ENCODE peak calls at places on chromosome 11, in six cellular contexts. One of them, this sample, is unnamed.

GRCh38 chr11:56764976-56765375 is 16.5 kb upstream of the OR9G4 start:
- DNase-seq in lower leg skin: no peak
- DNase-seq in right lobe of liver: no peak
- DNase-seq in breast epithelium: no peak
- DNase-seq in heart left ventricle: no peak
- DNase-seq in pancreas: no peak
- DNase-seq in this sample: no peak

GRCh38 chr11:9858218-9858617 is 194.3 kb downstream of the SWAP70 start:
- DNase-seq in heart left ventricle: no peak
- DNase-seq in pancreas: no peak
- DNase-seq in breast epithelium: no peak
- DNase-seq in right lobe of liver: no peak
- DNase-seq in lower leg skin: no peak
- DNase-seq in this sample: no peak

GRCh38 chr11:14764899-14765527 is 121.4 kb downstream of the PDE3B start:
- DNase-seq in pancreas: no peak
- DNase-seq in right lobe of liver: no peak
- DNase-seq in lower leg skin: no peak
- DNase-seq in breast epithelium: no peak
- DNase-seq in heart left ventricle: no peak
- DNase-seq in this sample: no peak

GRCh38 chr11:129972596-129972995 is 30.0 kb downstream of the PRDM10 start:
- DNase-seq in lower leg skin: no peak
- DNase-seq in breast epithelium: no peak
- DNase-seq in pancreas: no peak
- DNase-seq in heart left ventricle: no peak
- DNase-seq in right lobe of liver: no peak
- DNase-seq in this sample: no peak

GRCh38 chr11:3737386-3737933 is 59.9 kb downstream of the NUP98 start:
- DNase-seq in breast epithelium: no peak
- DNase-seq in right lobe of liver: no peak
- DNase-seq in pancreas: no peak
- DNase-seq in lower leg skin: no peak
- DNase-seq in heart left ventricle: no peak
- DNase-seq in this sample: no peak

GRCh38 chr11:115462004-115462541 is 42.1 kb downstream of the CADM1 start:
- DNase-seq in right lobe of liver: no peak
- DNase-seq in pancreas: peak
- DNase-seq in heart left ventricle: peak
- DNase-seq in lower leg skin: no peak
- DNase-seq in breast epithelium: no peak
- DNase-seq in this sample: no peak

GRCh38 chr11:101470414-101470813 is 113.4 kb downstream of the TRPC6 start:
- DNase-seq in breast epithelium: no peak
- DNase-seq in heart left ventricle: no peak
- DNase-seq in lower leg skin: no peak
- DNase-seq in right lobe of liver: no peak
- DNase-seq in pancreas: no peak
- DNase-seq in this sample: no peak

GRCh38 chr11:76604652-76605241 is 65.8 kb downstream of the LRRC32 start:
- DNase-seq in right lobe of liver: peak
- DNase-seq in pancreas: peak
- DNase-seq in lower leg skin: peak
- DNase-seq in breast epithelium: peak
- DNase-seq in heart left ventricle: peak
- DNase-seq in this sample: peak

GRCh38 chr11:23236846-23237550 is 376.7 kb upstream of the CCDC179 start:
- DNase-seq in heart left ventricle: no peak
- DNase-seq in breast epithelium: no peak
- DNase-seq in right lobe of liver: no peak
- DNase-seq in lower leg skin: no peak
- DNase-seq in pancreas: no peak
- DNase-seq in this sample: no peak

GRCh38 chr11:1854132-1854948 is 1.5 kb downstream of the LSP1 start:
- DNase-seq in heart left ventricle: no peak
- DNase-seq in right lobe of liver: no peak
- DNase-seq in pancreas: no peak
- DNase-seq in lower leg skin: no peak
- DNase-seq in breast epithelium: no peak
- DNase-seq in this sample: no peak
- H3K4me3 ChIP-seq in heart left ventricle: peak
- H3K4me3 ChIP-seq in right lobe of liver: no peak
- H3K4me3 ChIP-seq in pancreas: no peak
- H3K4me3 ChIP-seq in lower leg skin: no peak
- H3K4me3 ChIP-seq in breast epithelium: peak
- H3K4me3 ChIP-seq in this sample: no peak

DNA sequence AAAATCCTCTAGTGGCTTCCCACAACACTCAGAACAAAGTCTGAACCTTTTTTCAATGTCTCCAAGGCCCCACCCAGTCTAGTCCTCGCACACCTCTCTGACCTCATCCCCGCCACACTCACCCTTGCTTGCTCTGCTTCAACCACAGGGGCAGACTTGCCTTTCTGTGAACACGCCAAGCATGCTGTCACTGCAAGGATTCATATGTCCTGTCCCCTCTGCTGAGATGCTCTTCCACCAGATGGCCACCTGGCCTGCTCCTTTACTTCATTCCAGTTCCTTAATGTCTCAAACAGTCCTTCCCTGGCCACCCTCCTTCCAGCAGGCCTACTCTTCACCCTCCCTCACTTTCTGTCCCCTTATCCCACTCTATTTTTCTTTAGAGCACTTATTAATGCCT is 60.6 kb upstream of the ARHGAP20 start:
- DNase-seq in right lobe of liver: no peak
- DNase-seq in lower leg skin: no peak
- DNase-seq in pancreas: no peak
- DNase-seq in breast epithelium: no peak
- DNase-seq in heart left ventricle: no peak
- DNase-seq in this sample: no peak
- TF ChIP-seq CTCF in right lobe of liver: no peak
- TF ChIP-seq CTCF in lower leg skin: no peak
- TF ChIP-seq CTCF in pancreas: no peak
- TF ChIP-seq CTCF in breast epithelium: no peak
- TF ChIP-seq CTCF in heart left ventricle: no peak
- TF ChIP-seq CTCF in this sample: no peak

DNA sequence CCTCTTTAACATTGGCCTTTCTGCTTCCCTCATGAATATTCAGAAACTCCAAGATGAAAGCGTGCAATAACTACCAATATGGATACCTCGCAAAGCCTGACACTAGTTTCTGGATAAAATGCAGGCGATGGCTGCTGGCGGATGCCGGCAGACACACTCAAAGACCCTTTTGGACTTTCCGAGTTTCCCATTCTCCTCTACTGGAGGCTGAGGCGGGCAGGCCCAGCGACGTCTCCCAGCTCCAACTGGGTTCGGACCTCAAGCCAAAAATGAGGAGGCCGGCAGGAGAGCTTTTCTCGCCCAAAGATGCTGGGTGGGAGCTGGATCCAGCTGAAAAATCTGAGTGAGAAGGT is 376 bp upstream of the FEZ1 start:
- DNase-seq in heart left ventricle: no peak
- DNase-seq in right lobe of liver: no peak
- DNase-seq in pancreas: no peak
- DNase-seq in breast epithelium: no peak
- DNase-seq in lower leg skin: no peak
- DNase-seq in this sample: no peak
- H3K4me3 ChIP-seq in heart left ventricle: peak
- H3K4me3 ChIP-seq in right lobe of liver: peak
- H3K4me3 ChIP-seq in pancreas: peak
- H3K4me3 ChIP-seq in breast epithelium: peak
- H3K4me3 ChIP-seq in lower leg skin: peak
- H3K4me3 ChIP-seq in this sample: no peak

GRCh38 chr11:128520886-128521696 is 66.3 kb downstream of the ETS1 start:
- DNase-seq in pancreas: no peak
- DNase-seq in breast epithelium: no peak
- DNase-seq in lower leg skin: no peak
- DNase-seq in right lobe of liver: no peak
- DNase-seq in heart left ventricle: peak
- DNase-seq in this sample: no peak
- TF ChIP-seq CTCF in pancreas: no peak
- TF ChIP-seq CTCF in breast epithelium: no peak
- TF ChIP-seq CTCF in lower leg skin: no peak
- TF ChIP-seq CTCF in right lobe of liver: no peak
- TF ChIP-seq CTCF in heart left ventricle: no peak
- TF ChIP-seq CTCF in this sample: no peak

GRCh38 chr11:20360650-20361049 is 2.9 kb upstream of the HTATIP2 start:
- DNase-seq in breast epithelium: no peak
- DNase-seq in heart left ventricle: no peak
- DNase-seq in lower leg skin: no peak
- DNase-seq in pancreas: no peak
- DNase-seq in right lobe of liver: no peak
- DNase-seq in this sample: peak
- H3K4me3 ChIP-seq in breast epithelium: no peak
- H3K4me3 ChIP-seq in heart left ventricle: no peak
- H3K4me3 ChIP-seq in lower leg skin: no peak
- H3K4me3 ChIP-seq in pancreas: no peak
- H3K4me3 ChIP-seq in right lobe of liver: peak
- H3K4me3 ChIP-seq in this sample: no peak

GRCh38 chr11:386483-386882 is 7.5 kb upstream of the PKP3 start:
- DNase-seq in breast epithelium: no peak
- DNase-seq in right lobe of liver: no peak
- DNase-seq in heart left ventricle: no peak
- DNase-seq in lower leg skin: no peak
- DNase-seq in pancreas: no peak
- DNase-seq in this sample: no peak
- TF ChIP-seq CTCF in breast epithelium: no peak
- TF ChIP-seq CTCF in right lobe of liver: no peak
- TF ChIP-seq CTCF in heart left ventricle: no peak
- TF ChIP-seq CTCF in lower leg skin: no peak
- TF ChIP-seq CTCF in pancreas: no peak
- TF ChIP-seq CTCF in this sample: no peak

GRCh38 chr11:126188332-126189108 is 22.9 kb downstream of the RPUSD4 start:
- DNase-seq in lower leg skin: peak
- DNase-seq in breast epithelium: no peak
- DNase-seq in right lobe of liver: no peak
- DNase-seq in pancreas: no peak
- DNase-seq in heart left ventricle: no peak
- DNase-seq in this sample: no peak

GRCh38 chr11:126182787-126183445 is 28.5 kb downstream of the RPUSD4 start:
- DNase-seq in breast epithelium: no peak
- DNase-seq in lower leg skin: no peak
- DNase-seq in right lobe of liver: no peak
- DNase-seq in pancreas: no peak
- DNase-seq in heart left ventricle: no peak
- DNase-seq in this sample: no peak

GRCh38 chr11:126186031-126186698 is 25.3 kb downstream of the RPUSD4 start:
- DNase-seq in pancreas: no peak
- DNase-seq in lower leg skin: peak
- DNase-seq in heart left ventricle: peak
- DNase-seq in right lobe of liver: no peak
- DNase-seq in breast epithelium: no peak
- DNase-seq in this sample: no peak

GRCh38 chr11:126186708-126187481 is 24.6 kb downstream of the RPUSD4 start:
- DNase-seq in heart left ventricle: no peak
- DNase-seq in lower leg skin: peak
- DNase-seq in breast epithelium: no peak
- DNase-seq in pancreas: no peak
- DNase-seq in right lobe of liver: no peak
- DNase-seq in this sample: no peak

GRCh38 chr11:126185200-126186030 is 26.0 kb downstream of the RPUSD4 start:
- DNase-seq in right lobe of liver: no peak
- DNase-seq in heart left ventricle: no peak
- DNase-seq in breast epithelium: no peak
- DNase-seq in lower leg skin: peak
- DNase-seq in pancreas: no peak
- DNase-seq in this sample: no peak
- H3K4me3 ChIP-seq in right lobe of liver: no peak
- H3K4me3 ChIP-seq in heart left ventricle: no peak
- H3K4me3 ChIP-seq in breast epithelium: no peak
- H3K4me3 ChIP-seq in lower leg skin: no peak
- H3K4me3 ChIP-seq in pancreas: no peak
- H3K4me3 ChIP-seq in this sample: no peak